ENCODE peak calls at places on chromosome 5, in nine cellular contexts. One of them, this sample, is unnamed.
A peak's percentile ranks its signal among the peaks of the same experiment; 100 is the strongest.

GRCh38 chr5:81838307-81838906 is 87.5 kb upstream of the SSBP2 start:
- DNase-seq in CD8-positive, alpha-beta memory T cell: peak; percentile 11
- DNase-seq in left ventricle myocardium inferior: no peak
- DNase-seq in A549: no peak
- DNase-seq in HL-60: no peak
- DNase-seq in heart left ventricle: no peak
- DNase-seq in lung: no peak
- DNase-seq in pancreas: no peak
- DNase-seq in fibroblast of lung: peak; percentile 45
- DNase-seq in this sample: no peak

GRCh38 chr5:89849819-89850515 is 559.6 kb downstream of the CETN3 start:
- DNase-seq in CD8-positive, alpha-beta memory T cell: no peak
- DNase-seq in left ventricle myocardium inferior: no peak
- DNase-seq in A549: no peak
- DNase-seq in HL-60: no peak
- DNase-seq in heart left ventricle: no peak
- DNase-seq in lung: no peak
- DNase-seq in pancreas: no peak
- DNase-seq in fibroblast of lung: peak; percentile 71
- DNase-seq in this sample: no peak

GRCh38 chr5:141017943-141018342 is 33.2 kb upstream of the PCDHB1 start:
- DNase-seq in CD8-positive, alpha-beta memory T cell: no peak
- DNase-seq in left ventricle myocardium inferior: no peak
- DNase-seq in A549: no peak
- DNase-seq in HL-60: no peak
- DNase-seq in heart left ventricle: no peak
- DNase-seq in lung: no peak
- DNase-seq in pancreas: no peak
- DNase-seq in fibroblast of lung: no peak
- DNase-seq in this sample: no peak

GRCh38 chr5:72179816-72180440 is 72.7 kb downstream of the MAP1B start:
- DNase-seq in CD8-positive, alpha-beta memory T cell: no peak
- DNase-seq in left ventricle myocardium inferior: no peak
- DNase-seq in A549: no peak
- DNase-seq in HL-60: no peak
- DNase-seq in heart left ventricle: no peak
- DNase-seq in lung: no peak
- DNase-seq in pancreas: no peak
- DNase-seq in fibroblast of lung: peak; percentile 48
- DNase-seq in this sample: peak; percentile 38

GRCh38 chr5:14406554-14406849 is 175.1 kb upstream of the OTULINL start:
- DNase-seq in CD8-positive, alpha-beta memory T cell: no peak
- DNase-seq in left ventricle myocardium inferior: no peak
- DNase-seq in A549: no peak
- DNase-seq in HL-60: no peak
- DNase-seq in heart left ventricle: peak; percentile 50
- DNase-seq in lung: no peak
- DNase-seq in pancreas: no peak
- DNase-seq in fibroblast of lung: peak; percentile 98
- DNase-seq in this sample: no peak

GRCh38 chr5:95959051-95959963 is 2.3 kb downstream of the ELL2 start:
- DNase-seq in CD8-positive, alpha-beta memory T cell: no peak
- DNase-seq in left ventricle myocardium inferior: no peak
- DNase-seq in A549: no peak
- DNase-seq in HL-60: no peak
- DNase-seq in heart left ventricle: no peak
- DNase-seq in lung: no peak
- DNase-seq in pancreas: no peak
- DNase-seq in fibroblast of lung: peak; percentile 34
- DNase-seq in this sample: peak; percentile 4

GRCh38 chr5:82551840-82552385 is 273.8 kb upstream of the RPS23 start:
- DNase-seq in CD8-positive, alpha-beta memory T cell: no peak
- DNase-seq in left ventricle myocardium inferior: no peak
- DNase-seq in A549: no peak
- DNase-seq in HL-60: no peak
- DNase-seq in heart left ventricle: no peak
- DNase-seq in lung: no peak
- DNase-seq in pancreas: no peak
- DNase-seq in fibroblast of lung: no peak
- DNase-seq in this sample: no peak

GRCh38 chr5:172785429-172786088 is 14.6 kb upstream of the DUSP1 start:
- DNase-seq in CD8-positive, alpha-beta memory T cell: no peak
- DNase-seq in left ventricle myocardium inferior: no peak
- DNase-seq in A549: no peak
- DNase-seq in HL-60: no peak
- DNase-seq in heart left ventricle: no peak
- DNase-seq in lung: no peak
- DNase-seq in pancreas: no peak
- DNase-seq in fibroblast of lung: no peak
- DNase-seq in this sample: no peak

GRCh38 chr5:166845044-166845443 is 1446.4 kb upstream of the WWC1 start:
- DNase-seq in CD8-positive, alpha-beta memory T cell: no peak
- DNase-seq in left ventricle myocardium inferior: no peak
- DNase-seq in A549: no peak
- DNase-seq in HL-60: no peak
- DNase-seq in heart left ventricle: no peak
- DNase-seq in lung: no peak
- DNase-seq in pancreas: no peak
- DNase-seq in fibroblast of lung: peak; percentile 1
- DNase-seq in this sample: no peak

GRCh38 chr5:647311-647710 is 35.2 kb downstream of the CEP72 start:
- DNase-seq in CD8-positive, alpha-beta memory T cell: no peak
- DNase-seq in left ventricle myocardium inferior: no peak
- DNase-seq in A549: no peak
- DNase-seq in HL-60: no peak
- DNase-seq in heart left ventricle: no peak
- DNase-seq in lung: no peak
- DNase-seq in pancreas: no peak
- DNase-seq in fibroblast of lung: no peak
- DNase-seq in this sample: no peak

GRCh38 chr5:60092671-60093422 is 199.3 kb upstream of the PDE4D start:
- DNase-seq in CD8-positive, alpha-beta memory T cell: no peak
- DNase-seq in left ventricle myocardium inferior: no peak
- DNase-seq in A549: peak; percentile 38
- DNase-seq in HL-60: no peak
- DNase-seq in heart left ventricle: no peak
- DNase-seq in lung: no peak
- DNase-seq in pancreas: no peak
- DNase-seq in fibroblast of lung: peak; percentile 89
- DNase-seq in this sample: no peak

GRCh38 chr5:98927242-98927987 is 1.4 kb downstream of the CHD1 start:
- DNase-seq in CD8-positive, alpha-beta memory T cell: peak; percentile 74
- DNase-seq in left ventricle myocardium inferior: peak; percentile 22
- DNase-seq in A549: peak; percentile 14
- DNase-seq in HL-60: no peak
- DNase-seq in heart left ventricle: peak; percentile 56
- DNase-seq in lung: no peak
- DNase-seq in pancreas: peak; percentile 5
- DNase-seq in fibroblast of lung: peak; percentile 80
- DNase-seq in this sample: peak; percentile 18

GRCh38 chr5:123181394-123181801 is 92.4 kb downstream of the PRDM6 start:
- DNase-seq in CD8-positive, alpha-beta memory T cell: no peak
- DNase-seq in left ventricle myocardium inferior: no peak
- DNase-seq in A549: no peak
- DNase-seq in HL-60: no peak
- DNase-seq in heart left ventricle: no peak
- DNase-seq in lung: no peak
- DNase-seq in pancreas: no peak
- DNase-seq in fibroblast of lung: no peak
- DNase-seq in this sample: no peak

GRCh38 chr5:25020454-25020853 is 375.7 kb upstream of the CDH10 start:
- DNase-seq in CD8-positive, alpha-beta memory T cell: no peak
- DNase-seq in left ventricle myocardium inferior: no peak
- DNase-seq in A549: no peak
- DNase-seq in HL-60: no peak
- DNase-seq in heart left ventricle: no peak
- DNase-seq in lung: no peak
- DNase-seq in pancreas: no peak
- DNase-seq in fibroblast of lung: no peak
- DNase-seq in this sample: no peak

GRCh38 chr5:150577378-150577777 is 63.1 kb upstream of the SYNPO start:
- DNase-seq in CD8-positive, alpha-beta memory T cell: no peak
- DNase-seq in left ventricle myocardium inferior: no peak
- DNase-seq in A549: no peak
- DNase-seq in HL-60: no peak
- DNase-seq in heart left ventricle: no peak
- DNase-seq in lung: no peak
- DNase-seq in pancreas: no peak
- DNase-seq in fibroblast of lung: no peak
- DNase-seq in this sample: no peak

GRCh38 chr5:16809816-16810502 is 126.1 kb downstream of the MYO10 start:
- DNase-seq in CD8-positive, alpha-beta memory T cell: no peak
- DNase-seq in left ventricle myocardium inferior: peak; percentile 43
- DNase-seq in A549: no peak
- DNase-seq in HL-60: no peak
- DNase-seq in heart left ventricle: no peak
- DNase-seq in lung: peak; percentile 35
- DNase-seq in pancreas: no peak
- DNase-seq in fibroblast of lung: peak; percentile 91
- DNase-seq in this sample: no peak
- H3K27ac ChIP-seq in CD8-positive, alpha-beta memory T cell: no peak overlapping the region
- H3K27ac ChIP-seq in left ventricle myocardium inferior: peak overlapping the region; percentile 25
- H3K27ac ChIP-seq in A549: no peak overlapping the region
- H3K27ac ChIP-seq in HL-60: no peak overlapping the region
- H3K27ac ChIP-seq in heart left ventricle: no peak overlapping the region
- H3K27ac ChIP-seq in lung: no peak overlapping the region
- H3K27ac ChIP-seq in pancreas: peak overlapping the region; percentile 4
- H3K27ac ChIP-seq in fibroblast of lung: peak overlapping the region; percentile 52
- H3K27ac ChIP-seq in this sample: no peak overlapping the region

GRCh38 chr5:125508225-125508624 is 761.8 kb upstream of the ZNF608 start:
- DNase-seq in CD8-positive, alpha-beta memory T cell: no peak
- DNase-seq in left ventricle myocardium inferior: no peak
- DNase-seq in A549: no peak
- DNase-seq in HL-60: no peak
- DNase-seq in heart left ventricle: no peak
- DNase-seq in lung: no peak
- DNase-seq in pancreas: no peak
- DNase-seq in fibroblast of lung: no peak
- DNase-seq in this sample: no peak
- H3K27ac ChIP-seq in CD8-positive, alpha-beta memory T cell: no peak overlapping the region
- H3K27ac ChIP-seq in left ventricle myocardium inferior: no peak overlapping the region
- H3K27ac ChIP-seq in A549: no peak overlapping the region
- H3K27ac ChIP-seq in HL-60: no peak overlapping the region
- H3K27ac ChIP-seq in heart left ventricle: no peak overlapping the region
- H3K27ac ChIP-seq in lung: no peak overlapping the region
- H3K27ac ChIP-seq in pancreas: no peak overlapping the region
- H3K27ac ChIP-seq in fibroblast of lung: no peak overlapping the region
- H3K27ac ChIP-seq in this sample: no peak overlapping the region

GRCh38 chr5:58905944-58906343 is 323.1 kb downstream of the RAB3C start:
- DNase-seq in CD8-positive, alpha-beta memory T cell: no peak
- DNase-seq in left ventricle myocardium inferior: no peak
- DNase-seq in A549: no peak
- DNase-seq in HL-60: no peak
- DNase-seq in heart left ventricle: no peak
- DNase-seq in lung: no peak
- DNase-seq in pancreas: no peak
- DNase-seq in fibroblast of lung: no peak
- DNase-seq in this sample: no peak

GRCh38 chr5:58901271-58901670 is 318.4 kb downstream of the RAB3C start:
- DNase-seq in CD8-positive, alpha-beta memory T cell: no peak
- DNase-seq in left ventricle myocardium inferior: no peak
- DNase-seq in A549: no peak
- DNase-seq in HL-60: no peak
- DNase-seq in heart left ventricle: no peak
- DNase-seq in lung: no peak
- DNase-seq in pancreas: no peak
- DNase-seq in fibroblast of lung: no peak
- DNase-seq in this sample: no peak

GRCh38 chr5:58904737-58905136 is 321.9 kb downstream of the RAB3C start:
- DNase-seq in CD8-positive, alpha-beta memory T cell: no peak
- DNase-seq in left ventricle myocardium inferior: no peak
- DNase-seq in A549: no peak
- DNase-seq in HL-60: no peak
- DNase-seq in heart left ventricle: no peak
- DNase-seq in lung: no peak
- DNase-seq in pancreas: no peak
- DNase-seq in fibroblast of lung: no peak
- DNase-seq in this sample: no peak

GRCh38 chr5:58902765-58903164 is 319.9 kb downstream of the RAB3C start:
- DNase-seq in CD8-positive, alpha-beta memory T cell: no peak
- DNase-seq in left ventricle myocardium inferior: no peak
- DNase-seq in A549: no peak
- DNase-seq in HL-60: no peak
- DNase-seq in heart left ventricle: no peak
- DNase-seq in lung: no peak
- DNase-seq in pancreas: no peak
- DNase-seq in fibroblast of lung: no peak
- DNase-seq in this sample: no peak

DNA sequence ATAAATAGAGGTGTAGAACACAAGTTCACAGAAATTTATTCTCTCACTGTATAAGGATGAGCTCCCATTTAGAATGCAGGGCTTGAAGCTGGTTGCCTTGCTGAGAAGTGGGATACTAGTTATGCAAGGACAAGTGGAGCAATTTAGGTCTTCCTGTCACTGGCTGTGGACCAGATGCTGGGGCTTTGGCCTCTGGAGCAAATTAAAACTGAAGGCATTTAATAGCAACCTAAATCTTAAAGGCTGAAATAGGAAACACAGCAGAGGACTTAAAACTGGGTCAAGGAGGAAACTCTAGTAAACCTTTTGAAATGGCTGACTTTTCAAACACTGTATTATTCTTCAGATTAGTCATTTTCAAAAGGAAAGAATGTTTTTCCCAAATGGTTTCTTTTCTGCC is 319.4 kb downstream of the RAB3C start:
- DNase-seq in CD8-positive, alpha-beta memory T cell: no peak
- DNase-seq in left ventricle myocardium inferior: no peak
- DNase-seq in A549: no peak
- DNase-seq in HL-60: no peak
- DNase-seq in heart left ventricle: no peak
- DNase-seq in lung: no peak
- DNase-seq in pancreas: no peak
- DNase-seq in fibroblast of lung: no peak
- DNase-seq in this sample: no peak
- H3K27ac ChIP-seq in CD8-positive, alpha-beta memory T cell: no peak overlapping the region
- H3K27ac ChIP-seq in left ventricle myocardium inferior: no peak overlapping the region
- H3K27ac ChIP-seq in A549: peak overlapping the region; percentile 60
- H3K27ac ChIP-seq in HL-60: no peak overlapping the region
- H3K27ac ChIP-seq in heart left ventricle: no peak overlapping the region
- H3K27ac ChIP-seq in lung: no peak overlapping the region
- H3K27ac ChIP-seq in pancreas: no peak overlapping the region
- H3K27ac ChIP-seq in fibroblast of lung: no peak overlapping the region
- H3K27ac ChIP-seq in this sample: no peak overlapping the region

DNA sequence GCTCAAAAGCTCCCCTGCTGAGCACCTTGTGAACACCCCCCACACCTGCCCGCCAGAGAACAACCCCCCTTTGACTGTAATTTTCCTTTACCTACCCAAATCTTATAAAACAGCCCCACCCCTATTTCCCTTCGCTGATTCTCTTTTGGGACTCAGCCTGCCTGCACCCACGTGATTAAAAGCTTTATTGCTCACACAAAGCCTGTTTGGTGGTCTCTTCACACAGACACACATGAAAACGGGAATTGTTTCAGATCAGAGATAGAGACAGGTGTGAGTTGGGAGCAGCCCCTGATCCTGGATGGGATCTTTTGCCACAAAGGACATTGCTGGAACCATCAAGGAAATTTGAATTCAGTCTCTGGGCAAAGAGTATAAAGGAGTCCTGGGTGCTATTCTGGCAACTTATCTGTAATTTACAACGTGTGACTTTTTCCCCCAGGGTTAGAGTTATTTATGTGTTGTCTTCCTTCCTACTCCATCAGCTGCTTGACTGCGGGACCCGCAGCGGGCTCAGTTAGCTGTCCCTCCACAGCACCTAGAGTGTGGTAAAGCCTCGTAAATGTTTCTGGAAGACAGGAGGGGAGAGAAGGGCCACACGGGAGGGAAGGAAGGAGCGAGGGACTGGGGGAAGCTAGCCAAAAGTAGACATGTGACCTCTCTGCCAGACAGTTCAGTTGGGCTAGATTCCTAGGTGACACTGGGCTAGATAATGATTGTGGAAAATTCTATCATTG is 437.0 kb downstream of the ZNF608 start:
- DNase-seq in CD8-positive, alpha-beta memory T cell: no peak
- DNase-seq in left ventricle myocardium inferior: no peak
- DNase-seq in A549: no peak
- DNase-seq in HL-60: no peak
- DNase-seq in heart left ventricle: peak; percentile 30
- DNase-seq in lung: no peak
- DNase-seq in pancreas: no peak
- DNase-seq in fibroblast of lung: no peak
- DNase-seq in this sample: no peak
- H3K27ac ChIP-seq in CD8-positive, alpha-beta memory T cell: no peak overlapping the region
- H3K27ac ChIP-seq in left ventricle myocardium inferior: no peak overlapping the region
- H3K27ac ChIP-seq in A549: no peak overlapping the region
- H3K27ac ChIP-seq in HL-60: no peak overlapping the region
- H3K27ac ChIP-seq in heart left ventricle: no peak overlapping the region
- H3K27ac ChIP-seq in lung: no peak overlapping the region
- H3K27ac ChIP-seq in pancreas: no peak overlapping the region
- H3K27ac ChIP-seq in fibroblast of lung: no peak overlapping the region
- H3K27ac ChIP-seq in this sample: no peak overlapping the region

This sample was measured in substantia nigra.